ENCODE peak calls at places on chromosomes 4 and X, in four cellular contexts. W, B, T and E are unnamed samples.

GRCh38 chr4:73487233-73487632 is 5.7 kb downstream of the AFM start:
- DNase-seq in T (no peak), B (no peak), W (no peak), E (no peak)

GRCh38 chr4:7419961-7420660 is 14.6 kb downstream of the PSAPL1 start:
- DNase-seq in B (no peak), W (no peak), T (peak), E (no peak)

GRCh38 chr4:77015390-77015789 is 60.4 kb downstream of the CCNI start:
- DNase-seq in B (no peak), W (no peak), T (no peak), E (no peak)

GRCh38 chr4:185999207-185999606 is 69.7 kb upstream of the TLR3 start:
- DNase-seq in W (no peak), T (no peak), B (no peak), E (no peak)

GRCh38 chr4:3821580-3822229 is 55.5 kb downstream of the ADRA2C start:
- DNase-seq in W (no peak), B (no peak), T (no peak), E (no peak)

GRCh38 chr4:118772149-118773081 is 63.5 kb downstream of the SEC24D start:
- DNase-seq in B (peak), T (no peak), W (peak), E (peak)

GRCh38 chr4:39151120-39151713 is 31.1 kb upstream of the WDR19 start:
- DNase-seq in T (no peak), B (no peak), W (no peak), E (no peak)

GRCh38 chr4:182010876-182011275 is 232.3 kb upstream of the TENM3 start:
- DNase-seq in W (no peak), B (no peak), T (no peak), E (no peak)

GRCh38 chr4:76558391-76559235 is 123.6 kb downstream of the SHROOM3 start:
- DNase-seq in W (no peak), B (no peak), T (no peak), E (no peak)

GRCh38 chr4:8410641-8411271 is 29.8 kb downstream of the ACOX3 start:
- DNase-seq in T (peak), W (peak), B (peak), E (peak)

GRCh38 chr4:25092139-25092538 is 61.4 kb upstream of the LGI2 start:
- DNase-seq in B (no peak), T (no peak), W (no peak), E (no peak)

GRCh38 chr4:1512738-1513660 is 106.8 kb upstream of the NKX1-1 start:
- DNase-seq in B (peak), T (peak), W (peak), E (peak)

GRCh38 chr4:86822136-86822535 is 27.0 kb downstream of the SLC10A6 start:
- DNase-seq in W (no peak), B (no peak), T (no peak), E (no peak)

GRCh38 chrX:42189601-42190000 is 266.2 kb upstream of the CASK start:
- DNase-seq in W (no peak), T (no peak), B (no peak), E (no peak)

GRCh38 chr4:6461301-6462165 is 10.9 kb downstream of the PPP2R2C start:
- DNase-seq in W (no peak), B (no peak), T (peak), E (no peak)

GRCh38 chr4:21205821-21206531 is 505.7 kb downstream of the PACRGL start:
- DNase-seq in W (no peak), T (no peak), B (peak), E (no peak)

GRCh38 chr4:1521821-1522361 is 115.6 kb upstream of the NKX1-1 start:
- DNase-seq in T (no peak), B (no peak), W (no peak), E (no peak)

GRCh38 chrX:109890300-109890699 is 112.6 kb upstream of the TMEM164 start:
- DNase-seq in T (no peak), B (no peak), W (no peak), E (no peak)

GRCh38 chr4:89836031-89836777 is 757 bp downstream of the SNCA start:
- DNase-seq in W (no peak), T (peak), B (no peak), E (peak)

GRCh38 chrX:48509245-48509590 is 426 bp downstream of the PORCN start:
- DNase-seq in T (no peak), B (no peak), W (no peak), E (no peak)

GRCh38 chr4:36244257-36245084 is at the start of gene ARAP2:
- DNase-seq in T (peak), B (no peak), W (peak), E (peak)

GRCh38 chrX:1421433-1422134 is 29.7 kb upstream of the SLC25A6 start:
- DNase-seq in W (peak), B (no peak), T (no peak), E (no peak)

GRCh38 chrX:20372533-20372932 is 105.8 kb upstream of the RPS6KA3 start:
- DNase-seq in T (no peak), W (peak), B (no peak), E (no peak)

GRCh38 chr4:174111350-174111888 is 172.0 kb downstream of the FBXO8 start:
- DNase-seq in T (no peak), B (no peak), W (no peak), E (no peak)

GRCh38 chr4:149638073-149638472 is 177.6 kb downstream of the IQCM start:
- DNase-seq in T (no peak), W (no peak), B (no peak), E (no peak)

GRCh38 chr4:118740869-118741268 is 55.7 kb downstream of the METTL14 start:
- DNase-seq in W (no peak), B (no peak), T (no peak), E (peak)

GRCh38 chrX:112085149-112085548 is 2.6 kb upstream of the TRPC5 start:
- DNase-seq in T (no peak), W (no peak), B (no peak), E (no peak)

GRCh38 chrX:97401586-97402101 is 517.9 kb downstream of the RPA4 start:
- DNase-seq in B (no peak), W (no peak), T (no peak), E (no peak)

GRCh38 chr4:175790067-175790466 is 22.0 kb downstream of the GPM6A start:
- DNase-seq in B (no peak), W (no peak), T (no peak), E (no peak)

GRCh38 chr4:103998752-103999151 is 279.0 kb upstream of the TACR3 start:
- DNase-seq in T (no peak), W (no peak), B (no peak), E (no peak)

GRCh38 chr4:173505924-173506779 is 23.9 kb downstream of the HAND2 start:
- DNase-seq in T (peak), B (peak), W (peak), E (peak)

DNA sequence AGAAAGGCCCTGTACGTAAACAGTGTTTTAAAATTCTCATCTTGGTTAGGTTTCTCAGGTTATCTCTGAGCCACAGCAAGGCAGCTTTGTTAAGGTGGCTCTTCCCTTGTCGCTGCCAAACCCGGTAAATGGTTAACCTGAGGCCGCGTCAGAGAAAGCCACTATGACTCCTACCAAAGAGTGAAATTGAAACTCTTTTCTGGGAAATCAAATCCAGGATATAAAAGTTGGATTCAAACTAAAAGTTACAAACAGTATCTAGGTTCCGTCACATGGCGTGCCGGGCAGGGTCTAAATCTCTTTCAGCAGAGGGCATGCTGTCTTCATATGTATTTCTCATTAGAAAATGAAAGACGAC is 433 bp downstream of the MMAA start:
- DNase-seq in T (no peak), B (peak), W (peak), E (no peak)
- TF ChIP-seq PHF8 in T (no peak), B (no peak), W (no peak), E (no peak)

DNA sequence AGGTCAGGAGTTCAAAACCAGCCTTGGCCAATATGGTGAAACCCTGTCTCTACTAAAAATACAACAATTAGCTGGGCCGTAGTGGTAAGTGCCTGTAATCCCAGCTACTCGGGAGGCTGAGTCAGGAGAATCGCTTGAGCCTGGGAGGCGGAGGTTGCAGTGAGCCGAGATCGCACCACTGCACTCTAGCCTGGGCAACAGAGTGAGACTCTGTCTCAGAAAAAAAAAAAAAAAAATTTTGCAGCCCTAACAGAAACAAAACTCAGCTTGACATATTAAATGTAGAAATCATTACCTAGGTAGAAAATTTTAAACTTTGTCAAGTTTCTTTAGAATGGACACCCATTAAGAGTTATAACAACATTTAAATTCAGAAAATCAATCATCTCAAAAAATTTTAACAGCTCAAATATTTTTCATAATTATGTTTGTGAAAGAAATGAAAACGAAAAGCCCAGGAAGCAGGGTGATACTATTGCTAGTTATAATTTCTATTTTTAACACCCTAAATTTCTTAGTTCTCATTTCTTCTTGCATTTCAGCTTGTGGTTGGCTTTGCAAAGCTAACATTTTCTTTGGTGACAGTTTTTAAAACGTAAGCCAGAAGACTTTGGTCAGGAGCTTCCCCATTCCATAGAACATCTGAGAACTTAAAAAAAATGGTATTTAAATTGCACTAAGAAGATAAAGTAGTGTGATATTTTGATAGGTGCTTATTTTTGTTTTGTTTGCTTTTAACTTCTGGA is 33.3 kb upstream of the RBBP7 start:
- DNase-seq in B (no peak), W (no peak), T (no peak), E (no peak)
- TF ChIP-seq PHF8 in B (no peak), W (no peak), T (no peak), E (no peak)

GRCh38 chr4:48907706-48908477 is 1.3 kb upstream of the OCIAD2 start:
- DNase-seq in B (no peak), W (no peak), T (no peak), E (no peak)

GRCh38 chr4:48904541-48905142 is 1.9 kb downstream of the OCIAD2 start:
- DNase-seq in B (no peak), T (no peak), W (no peak), E (no peak)

GRCh38 chr4:48905363-48906015 is 1.1 kb downstream of the OCIAD2 start:
- DNase-seq in T (no peak), W (peak), B (peak), E (no peak)

GRCh38 chr4:48908687-48909086 is 2.1 kb upstream of the OCIAD2 start:
- DNase-seq in W (no peak), T (no peak), B (no peak), E (no peak)

DNA sequence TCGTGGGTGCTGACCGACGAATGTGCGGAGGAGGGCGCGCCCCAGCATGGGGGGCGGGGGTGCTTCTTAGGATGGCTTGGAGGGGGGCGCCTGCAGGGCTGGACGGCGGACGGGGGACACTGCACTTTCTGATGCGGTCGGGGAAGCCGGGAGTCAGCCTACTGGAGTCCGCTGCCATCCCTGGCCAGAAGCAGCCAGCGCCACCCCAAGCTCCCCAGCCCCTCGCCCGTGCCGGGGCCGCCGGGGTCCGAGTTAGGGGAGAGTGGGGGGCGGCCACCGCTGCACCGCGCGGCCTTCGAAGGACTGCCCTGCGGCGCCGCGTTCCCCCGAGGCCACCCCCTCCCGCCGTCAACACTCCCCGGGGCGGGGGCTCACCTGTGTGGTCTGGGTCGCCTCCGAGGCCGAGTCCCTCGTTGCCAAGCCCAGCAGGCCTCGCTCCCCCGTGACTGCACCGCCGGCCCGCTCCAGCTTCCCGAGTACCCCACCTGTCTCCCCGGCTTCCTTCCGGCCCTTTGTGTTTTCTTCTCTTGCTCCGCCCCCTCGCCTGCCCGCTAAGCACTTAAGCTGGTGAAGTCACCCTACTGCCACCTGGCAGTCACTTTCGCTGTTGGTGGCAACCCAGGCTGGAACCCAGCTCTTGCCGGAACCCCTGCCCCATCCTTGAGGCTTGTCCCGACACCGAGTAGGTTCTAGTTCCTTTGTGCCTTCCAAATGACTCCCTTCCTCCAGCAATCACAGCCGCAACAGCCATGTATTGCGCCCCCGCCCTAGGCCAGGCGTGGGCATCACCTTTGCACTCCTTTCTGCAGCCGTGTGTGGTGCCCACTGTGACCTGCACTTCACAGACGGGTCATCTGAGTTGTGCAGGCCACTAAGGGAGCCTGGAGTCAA is at the start of gene OCIAD2:
- DNase-seq in W (peak), B (no peak), T (peak), E (no peak)
- TF ChIP-seq PHF8 in W (peak), B (no peak), T (peak), E (no peak)

GRCh38 chr4:159719531-159719930 is 616.7 kb downstream of the RAPGEF2 start:
- DNase-seq in T (no peak), B (no peak), W (no peak), E (no peak)
- TF ChIP-seq PHF8 in T (no peak), B (no peak), W (no peak), E (no peak)

DNA sequence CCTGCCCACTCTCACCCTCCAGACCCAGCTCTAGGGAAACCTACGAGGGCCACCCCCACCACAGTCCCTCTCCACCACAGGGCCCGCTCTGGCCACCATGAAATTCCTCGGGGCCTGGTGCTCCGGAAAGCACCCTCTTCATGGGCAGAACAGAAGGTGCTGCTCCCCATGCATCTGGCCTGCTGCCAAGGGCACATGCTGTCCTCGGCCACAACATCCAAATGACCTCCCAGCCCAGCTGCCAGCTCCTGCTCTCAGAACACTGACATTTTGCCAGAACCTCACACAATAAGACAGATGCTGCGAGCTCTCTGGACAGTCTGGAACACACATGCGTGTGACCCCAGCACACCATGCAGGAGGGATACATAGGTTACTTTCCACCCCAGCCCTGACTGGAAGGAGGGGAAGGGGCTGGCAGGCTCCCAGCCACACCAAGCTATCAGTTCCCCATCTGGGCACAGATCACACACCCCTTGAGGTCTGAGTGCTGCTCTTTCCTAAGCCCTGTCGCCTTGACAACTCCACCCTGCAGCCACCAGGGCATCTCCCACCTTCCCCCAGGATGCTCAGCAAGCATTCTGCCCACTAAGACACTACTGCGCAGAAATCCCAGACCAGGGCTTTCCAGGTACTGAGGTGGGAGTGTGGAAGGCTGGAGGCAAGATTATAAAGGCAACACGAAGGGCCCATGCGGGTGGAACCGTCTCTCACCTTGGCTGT is 5.8 kb downstream of the CCNQ start:
- DNase-seq in W (no peak), B (no peak), T (no peak), E (no peak)
- TF ChIP-seq PHF8 in W (no peak), B (no peak), T (no peak), E (no peak)

GRCh38 chr4:28886934-28887333 is 1833.2 kb upstream of the PCDH7 start:
- DNase-seq in B (no peak), W (no peak), T (no peak), E (no peak)

GRCh38 chr4:28890949-28891348 is 1829.2 kb upstream of the PCDH7 start:
- DNase-seq in T (no peak), B (no peak), W (no peak), E (no peak)
- TF ChIP-seq PHF8 in T (no peak), B (no peak), W (no peak), E (no peak)

DNA sequence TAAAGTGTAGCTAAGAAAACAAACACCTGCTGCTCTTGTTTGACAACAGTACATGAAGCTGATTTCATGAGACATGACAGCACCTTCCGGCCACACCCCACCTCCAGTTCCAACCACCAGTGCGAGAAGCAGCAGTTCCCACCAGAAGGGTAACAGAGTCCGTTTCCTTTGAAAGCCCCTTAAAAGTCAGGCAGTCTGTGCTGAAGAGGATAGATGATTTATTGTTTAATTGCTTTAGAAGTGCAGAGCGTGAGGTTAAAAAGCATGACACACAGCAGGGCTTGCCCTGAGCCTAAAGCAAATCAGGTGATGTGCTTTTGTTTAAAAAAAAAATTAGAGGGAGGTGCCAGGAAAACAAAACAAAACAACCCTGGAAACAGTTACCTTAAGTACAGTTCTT is 82.6 kb downstream of the HADH start:
- DNase-seq in B (no peak), W (no peak), T (no peak), E (no peak)
- TF ChIP-seq PHF8 in B (no peak), W (no peak), T (no peak), E (no peak)

GRCh38 chr4:168485511-168485910 is 5.2 kb upstream of the DDX60L start:
- DNase-seq in T (no peak), B (no peak), W (no peak), E (no peak)

GRCh38 chr4:168483786-168484185 is 3.5 kb upstream of the DDX60L start:
- DNase-seq in W (no peak), B (no peak), T (no peak), E (no peak)

GRCh38 chr4:168487821-168488162 is 7.5 kb upstream of the DDX60L start:
- DNase-seq in T (no peak), W (no peak), B (no peak), E (no peak)

GRCh38 chr4:168486961-168487820 is 6.9 kb upstream of the DDX60L start:
- DNase-seq in W (peak), B (no peak), T (no peak), E (no peak)

DNA sequence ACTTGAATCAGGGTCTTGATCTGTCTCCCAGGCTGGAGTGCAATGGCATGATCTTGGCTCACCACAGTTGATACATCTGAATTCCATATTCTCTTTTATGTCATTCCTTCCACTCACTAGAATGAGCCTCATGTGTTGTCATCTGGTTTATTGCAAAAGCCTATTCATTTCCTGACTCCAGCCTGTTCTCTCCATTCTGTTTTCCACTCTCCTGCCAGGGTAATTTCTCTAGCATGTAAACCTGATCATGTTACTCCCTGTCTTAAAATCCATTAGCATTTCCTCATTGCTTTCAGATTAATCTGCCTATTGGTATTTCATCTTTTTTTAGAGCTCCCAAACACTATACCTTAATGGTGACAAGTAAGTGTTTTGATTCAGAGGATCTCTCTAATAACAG is 4.3 kb upstream of the DDX60L start:
- DNase-seq in T (no peak), W (no peak), B (no peak), E (no peak)
- TF ChIP-seq PHF8 in T (no peak), W (no peak), B (no peak), E (no peak)

DNA sequence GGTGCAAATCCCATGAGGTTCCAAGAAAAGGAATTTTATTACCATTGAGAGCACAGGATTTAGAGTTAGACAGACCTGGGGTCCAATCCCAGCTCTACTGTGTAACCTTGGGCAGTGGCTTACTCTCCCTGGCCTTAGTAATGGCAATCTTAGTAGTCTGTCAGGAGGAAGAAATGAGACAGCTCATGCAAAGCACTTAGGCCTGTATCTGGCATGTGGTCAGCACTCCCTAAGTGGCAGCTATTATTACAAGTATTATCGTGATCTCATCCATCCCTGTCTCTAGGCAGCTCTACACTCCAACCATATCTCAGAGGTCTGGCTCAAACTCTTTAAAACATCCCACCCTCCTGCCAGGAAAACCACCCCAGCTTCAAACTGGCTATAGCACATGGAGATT is 129.6 kb upstream of the NALF2 start:
- DNase-seq in W (no peak), B (no peak), T (no peak), E (no peak)
- TF ChIP-seq PHF8 in W (no peak), B (no peak), T (no peak), E (no peak)